ENCODE peak calls at places on chromosomes 4 and X, in nine cellular contexts. One of them, this sample, is unnamed.

GRCh38 chr4:11565213-11565612 is 136.5 kb upstream of the HS3ST1 start:
- DNase-seq in hepatocyte: no peak
- DNase-seq in H9: no peak
- DNase-seq in IMR-90: no peak
- DNase-seq in lower leg skin: no peak
- DNase-seq in stomach: no peak
- DNase-seq in fibroblast of the aortic adventitia: no peak
- DNase-seq in activated B cell treated with CpG ODN at 0.5 μM for 24 hours: no peak
- DNase-seq in endothelial cell: no peak
- DNase-seq in this sample: no peak

GRCh38 chr4:53906786-53907185 is 157.6 kb downstream of the CHIC2 start:
- DNase-seq in hepatocyte: no peak
- DNase-seq in H9: no peak
- DNase-seq in IMR-90: peak; percentile 28
- DNase-seq in lower leg skin: no peak
- DNase-seq in stomach: no peak
- DNase-seq in fibroblast of the aortic adventitia: peak; percentile 47
- DNase-seq in activated B cell treated with CpG ODN at 0.5 μM for 24 hours: no peak
- DNase-seq in endothelial cell: no peak
- DNase-seq in this sample: no peak

GRCh38 chr4:103306870-103307345 is 108.8 kb upstream of the CENPE start:
- DNase-seq in hepatocyte: peak; percentile 82
- DNase-seq in H9: peak; percentile 56
- DNase-seq in IMR-90: no peak
- DNase-seq in lower leg skin: no peak
- DNase-seq in stomach: peak; percentile 63
- DNase-seq in fibroblast of the aortic adventitia: peak; percentile 1
- DNase-seq in activated B cell treated with CpG ODN at 0.5 μM for 24 hours: no peak
- DNase-seq in endothelial cell: no peak
- DNase-seq in this sample: peak; percentile 44

GRCh38 chrX:150365953-150366911 is 3.1 kb downstream of the MAMLD1 start:
- DNase-seq in hepatocyte: peak; percentile 70
- DNase-seq in H9: peak; percentile 46
- DNase-seq in IMR-90: peak; percentile 64
- DNase-seq in lower leg skin: peak; percentile 38
- DNase-seq in stomach: no peak
- DNase-seq in fibroblast of the aortic adventitia: peak; percentile 51
- DNase-seq in activated B cell treated with CpG ODN at 0.5 μM for 24 hours: no peak
- DNase-seq in endothelial cell: peak; percentile 46
- DNase-seq in this sample: no peak

GRCh38 chrX:154028502-154029184 is 8.9 kb upstream of the IRAK1 start:
- DNase-seq in hepatocyte: no peak
- DNase-seq in H9: no peak
- DNase-seq in IMR-90: no peak
- DNase-seq in lower leg skin: no peak
- DNase-seq in stomach: no peak
- DNase-seq in fibroblast of the aortic adventitia: no peak
- DNase-seq in activated B cell treated with CpG ODN at 0.5 μM for 24 hours: no peak
- DNase-seq in endothelial cell: no peak
- DNase-seq in this sample: no peak

GRCh38 chrX:856901-857300 is 226.3 kb downstream of the SHOX start:
- DNase-seq in hepatocyte: no peak
- DNase-seq in H9: no peak
- DNase-seq in IMR-90: no peak
- DNase-seq in lower leg skin: no peak
- DNase-seq in stomach: no peak
- DNase-seq in fibroblast of the aortic adventitia: no peak
- DNase-seq in activated B cell treated with CpG ODN at 0.5 μM for 24 hours: no peak
- DNase-seq in endothelial cell: no peak
- DNase-seq in this sample: no peak

GRCh38 chr4:71864380-71864779 is 80.5 kb upstream of the GC start:
- DNase-seq in hepatocyte: no peak
- DNase-seq in H9: no peak
- DNase-seq in IMR-90: no peak
- DNase-seq in lower leg skin: no peak
- DNase-seq in stomach: no peak
- DNase-seq in fibroblast of the aortic adventitia: no peak
- DNase-seq in activated B cell treated with CpG ODN at 0.5 μM for 24 hours: no peak
- DNase-seq in endothelial cell: no peak
- DNase-seq in this sample: no peak

GRCh38 chr4:72974694-72975487 is 94.6 kb downstream of the COX18 start:
- DNase-seq in hepatocyte: no peak
- DNase-seq in H9: no peak
- DNase-seq in IMR-90: peak; percentile 56
- DNase-seq in lower leg skin: no peak
- DNase-seq in stomach: no peak
- DNase-seq in fibroblast of the aortic adventitia: peak; percentile 60
- DNase-seq in activated B cell treated with CpG ODN at 0.5 μM for 24 hours: no peak
- DNase-seq in endothelial cell: no peak
- DNase-seq in this sample: no peak

GRCh38 chr4:121728798-121729226 is 32.0 kb upstream of the ANXA5 start:
- DNase-seq in hepatocyte: no peak
- DNase-seq in H9: no peak
- DNase-seq in IMR-90: peak; percentile 89
- DNase-seq in lower leg skin: no peak
- DNase-seq in stomach: no peak
- DNase-seq in fibroblast of the aortic adventitia: peak; percentile 92
- DNase-seq in activated B cell treated with CpG ODN at 0.5 μM for 24 hours: no peak
- DNase-seq in endothelial cell: no peak
- DNase-seq in this sample: no peak

GRCh38 chrX:56572975-56573374 is 9.5 kb downstream of the UBQLN2 start:
- DNase-seq in hepatocyte: no peak
- DNase-seq in H9: no peak
- DNase-seq in IMR-90: no peak
- DNase-seq in lower leg skin: no peak
- DNase-seq in stomach: no peak
- DNase-seq in fibroblast of the aortic adventitia: no peak
- DNase-seq in activated B cell treated with CpG ODN at 0.5 μM for 24 hours: no peak
- DNase-seq in endothelial cell: no peak
- DNase-seq in this sample: no peak

GRCh38 chr4:4984186-4984585 is 35.1 kb downstream of the CYTL1 start:
- DNase-seq in hepatocyte: no peak
- DNase-seq in H9: peak; percentile 43
- DNase-seq in IMR-90: no peak
- DNase-seq in lower leg skin: no peak
- DNase-seq in stomach: no peak
- DNase-seq in fibroblast of the aortic adventitia: no peak
- DNase-seq in activated B cell treated with CpG ODN at 0.5 μM for 24 hours: no peak
- DNase-seq in endothelial cell: no peak
- DNase-seq in this sample: no peak

GRCh38 chrX:54885740-54886139 is 34.9 kb upstream of the TRO start:
- DNase-seq in hepatocyte: no peak
- DNase-seq in H9: no peak
- DNase-seq in IMR-90: no peak
- DNase-seq in lower leg skin: no peak
- DNase-seq in stomach: no peak
- DNase-seq in fibroblast of the aortic adventitia: no peak
- DNase-seq in activated B cell treated with CpG ODN at 0.5 μM for 24 hours: no peak
- DNase-seq in endothelial cell: no peak
- DNase-seq in this sample: no peak

GRCh38 chr4:13865871-13866669 is 238.5 kb upstream of the BOD1L1 start:
- DNase-seq in hepatocyte: no peak
- DNase-seq in H9: no peak
- DNase-seq in IMR-90: peak; percentile 51
- DNase-seq in lower leg skin: no peak
- DNase-seq in stomach: no peak
- DNase-seq in fibroblast of the aortic adventitia: peak; percentile 21
- DNase-seq in activated B cell treated with CpG ODN at 0.5 μM for 24 hours: no peak
- DNase-seq in endothelial cell: no peak
- DNase-seq in this sample: no peak

GRCh38 chr4:40909363-40909876 is 159.7 kb downstream of the NSUN7 start:
- DNase-seq in hepatocyte: peak; percentile 38
- DNase-seq in H9: no peak
- DNase-seq in IMR-90: peak; percentile 82
- DNase-seq in lower leg skin: no peak
- DNase-seq in stomach: no peak
- DNase-seq in fibroblast of the aortic adventitia: peak; percentile 76
- DNase-seq in activated B cell treated with CpG ODN at 0.5 μM for 24 hours: no peak
- DNase-seq in endothelial cell: no peak
- DNase-seq in this sample: no peak

GRCh38 chrX:133660356-133660755 is 245.1 kb upstream of the GPC4 start:
- DNase-seq in hepatocyte: no peak
- DNase-seq in H9: no peak
- DNase-seq in IMR-90: peak; percentile 48
- DNase-seq in lower leg skin: no peak
- DNase-seq in stomach: no peak
- DNase-seq in fibroblast of the aortic adventitia: peak; percentile 47
- DNase-seq in activated B cell treated with CpG ODN at 0.5 μM for 24 hours: no peak
- DNase-seq in endothelial cell: no peak
- DNase-seq in this sample: no peak

GRCh38 chr4:31647776-31648175 is 927.6 kb downstream of the PCDH7 start:
- DNase-seq in hepatocyte: no peak
- DNase-seq in H9: no peak
- DNase-seq in IMR-90: no peak
- DNase-seq in lower leg skin: no peak
- DNase-seq in stomach: no peak
- DNase-seq in fibroblast of the aortic adventitia: no peak
- DNase-seq in activated B cell treated with CpG ODN at 0.5 μM for 24 hours: no peak
- DNase-seq in endothelial cell: no peak
- DNase-seq in this sample: no peak

GRCh38 chr4:147837435-147837834 is 105.5 kb downstream of the ARHGAP10 start:
- DNase-seq in hepatocyte: no peak
- DNase-seq in H9: no peak
- DNase-seq in IMR-90: no peak
- DNase-seq in lower leg skin: no peak
- DNase-seq in stomach: no peak
- DNase-seq in fibroblast of the aortic adventitia: no peak
- DNase-seq in activated B cell treated with CpG ODN at 0.5 μM for 24 hours: no peak
- DNase-seq in endothelial cell: no peak
- DNase-seq in this sample: no peak
- TF ChIP-seq CTCF in hepatocyte: no peak
- TF ChIP-seq CTCF in H9: no peak
- TF ChIP-seq CTCF in IMR-90: no peak
- TF ChIP-seq CTCF in lower leg skin: no peak
- TF ChIP-seq CTCF in stomach: peak; percentile 5
- TF ChIP-seq CTCF in fibroblast of the aortic adventitia: peak; percentile 20
- TF ChIP-seq CTCF in activated B cell treated with CpG ODN at 0.5 μM for 24 hours: no peak
- TF ChIP-seq CTCF in endothelial cell: no peak
- TF ChIP-seq CTCF in this sample: peak; percentile 20

DNA sequence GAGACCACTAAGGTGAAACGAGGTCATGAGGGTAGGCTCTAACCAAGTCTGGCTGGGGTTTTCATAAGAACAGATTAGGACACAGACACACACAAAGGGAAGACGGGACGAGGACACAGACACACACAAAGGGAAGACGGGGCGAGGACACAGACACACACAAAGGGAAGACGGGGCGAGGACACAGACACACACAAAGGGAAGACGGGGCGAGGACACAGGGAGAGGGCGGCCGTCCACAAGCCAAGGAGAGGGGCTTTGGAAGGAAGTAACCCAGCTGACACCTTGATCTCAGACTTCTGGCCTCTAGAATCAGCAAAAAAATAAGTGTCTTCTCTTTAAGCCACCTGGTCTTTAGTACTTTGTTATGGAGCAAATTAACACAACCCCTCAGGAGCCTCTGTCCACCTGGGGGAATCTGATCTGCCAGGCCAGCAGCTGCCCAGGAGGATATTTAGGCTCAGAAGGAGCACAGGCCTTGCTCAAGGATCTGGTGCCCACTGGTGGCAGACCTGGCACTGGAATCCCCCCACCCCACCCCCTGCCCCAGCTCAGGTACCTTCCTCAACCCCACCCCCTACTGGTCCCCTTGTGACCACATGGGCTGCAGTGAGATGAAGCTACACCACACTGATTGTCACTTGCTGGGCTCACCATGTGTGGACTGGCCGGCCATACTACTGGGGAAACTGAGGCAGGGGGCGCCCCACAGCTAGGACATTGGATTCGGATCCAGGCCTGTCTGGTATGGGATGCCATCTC is 2.8 kb downstream of the ABLIM2 start:
- DNase-seq in hepatocyte: no peak
- DNase-seq in H9: no peak
- DNase-seq in IMR-90: no peak
- DNase-seq in lower leg skin: no peak
- DNase-seq in stomach: no peak
- DNase-seq in fibroblast of the aortic adventitia: no peak
- DNase-seq in activated B cell treated with CpG ODN at 0.5 μM for 24 hours: no peak
- DNase-seq in endothelial cell: no peak
- DNase-seq in this sample: no peak
- TF ChIP-seq CTCF in hepatocyte: no peak
- TF ChIP-seq CTCF in H9: peak; percentile 32
- TF ChIP-seq CTCF in IMR-90: no peak
- TF ChIP-seq CTCF in lower leg skin: no peak
- TF ChIP-seq CTCF in stomach: no peak
- TF ChIP-seq CTCF in fibroblast of the aortic adventitia: no peak
- TF ChIP-seq CTCF in activated B cell treated with CpG ODN at 0.5 μM for 24 hours: no peak
- TF ChIP-seq CTCF in endothelial cell: no peak
- TF ChIP-seq CTCF in this sample: no peak

DNA sequence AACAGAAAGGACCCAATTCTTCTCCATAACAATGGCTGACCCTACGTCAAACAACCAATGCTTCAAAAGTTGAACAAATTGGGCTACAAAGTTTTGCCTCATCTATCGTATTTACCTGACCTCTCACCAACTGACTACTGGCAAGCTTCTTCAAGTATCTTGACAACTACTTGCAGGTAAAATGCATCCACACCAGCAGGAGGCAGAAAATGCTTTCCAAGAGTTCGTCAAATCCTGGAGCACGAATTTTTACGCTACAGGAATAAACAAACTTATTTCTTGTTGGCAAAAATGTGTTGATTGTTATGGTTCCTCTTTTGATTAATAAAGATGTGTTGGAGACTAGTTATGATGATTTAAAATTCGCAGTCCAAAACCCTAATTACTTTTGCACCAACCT is 6.7 kb upstream of the GAB1 start:
- DNase-seq in hepatocyte: no peak
- DNase-seq in H9: no peak
- DNase-seq in IMR-90: no peak
- DNase-seq in lower leg skin: no peak
- DNase-seq in stomach: no peak
- DNase-seq in fibroblast of the aortic adventitia: no peak
- DNase-seq in activated B cell treated with CpG ODN at 0.5 μM for 24 hours: no peak
- DNase-seq in endothelial cell: no peak
- DNase-seq in this sample: no peak
- TF ChIP-seq CTCF in hepatocyte: no peak
- TF ChIP-seq CTCF in H9: peak; percentile 49
- TF ChIP-seq CTCF in IMR-90: no peak
- TF ChIP-seq CTCF in lower leg skin: no peak
- TF ChIP-seq CTCF in stomach: no peak
- TF ChIP-seq CTCF in fibroblast of the aortic adventitia: no peak
- TF ChIP-seq CTCF in activated B cell treated with CpG ODN at 0.5 μM for 24 hours: no peak
- TF ChIP-seq CTCF in endothelial cell: peak; percentile 16
- TF ChIP-seq CTCF in this sample: no peak

DNA sequence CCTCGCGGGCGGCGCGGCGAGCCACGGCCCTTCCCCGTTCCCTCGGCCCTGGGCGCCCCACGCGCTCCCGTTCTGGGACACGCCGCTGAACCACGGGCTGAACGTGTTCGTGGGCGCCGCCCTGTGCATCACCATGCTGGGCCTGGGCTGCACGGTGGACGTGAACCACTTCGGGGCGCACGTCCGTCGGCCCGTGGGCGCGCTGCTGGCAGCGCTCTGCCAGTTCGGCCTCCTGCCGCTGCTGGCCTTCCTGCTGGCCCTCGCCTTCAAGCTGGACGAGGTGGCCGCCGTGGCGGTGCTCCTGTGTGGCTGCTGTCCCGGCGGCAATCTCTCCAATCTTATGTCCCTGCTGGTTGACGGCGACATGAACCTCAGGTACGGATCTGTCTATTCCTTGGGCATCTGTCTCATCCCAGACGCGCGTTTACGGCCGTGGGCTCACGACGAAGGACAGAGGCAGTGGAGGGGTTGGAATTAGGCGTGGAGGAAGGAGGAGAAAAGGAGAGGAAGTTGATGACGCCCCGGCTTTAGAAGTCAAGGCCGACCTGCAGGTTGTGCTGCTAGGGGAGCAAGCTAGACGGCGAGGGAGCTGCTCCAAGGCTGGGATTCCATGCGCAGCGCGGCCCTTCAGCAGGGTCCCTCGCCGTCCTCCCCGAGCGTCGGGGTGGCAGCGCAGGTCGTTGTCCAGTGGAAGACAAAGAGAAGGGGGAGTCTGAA is 792 bp downstream of the SLC10A4 start:
- DNase-seq in hepatocyte: peak; percentile 11
- DNase-seq in H9: peak; percentile 45
- DNase-seq in IMR-90: no peak
- DNase-seq in lower leg skin: no peak
- DNase-seq in stomach: no peak
- DNase-seq in fibroblast of the aortic adventitia: no peak
- DNase-seq in activated B cell treated with CpG ODN at 0.5 μM for 24 hours: peak; percentile 19
- DNase-seq in endothelial cell: no peak
- DNase-seq in this sample: peak; percentile 19
- TF ChIP-seq CTCF in hepatocyte: no peak
- TF ChIP-seq CTCF in H9: no peak
- TF ChIP-seq CTCF in IMR-90: no peak
- TF ChIP-seq CTCF in lower leg skin: no peak
- TF ChIP-seq CTCF in stomach: no peak
- TF ChIP-seq CTCF in fibroblast of the aortic adventitia: no peak
- TF ChIP-seq CTCF in activated B cell treated with CpG ODN at 0.5 μM for 24 hours: no peak
- TF ChIP-seq CTCF in endothelial cell: no peak
- TF ChIP-seq CTCF in this sample: peak; percentile 25

This sample was measured in progenitor cell of endocrine pancreas.